ENCODE peak calls at places on chromosomes 16 and 17, in seven cellular contexts. H, C, K, J, V, W and P are unnamed samples.

GRCh38 chr16:66375451-66375850 is 9.0 kb downstream of the CDH5 start:
- DNase-seq in J (no peak), H (no peak), V (no peak), C (no peak), W (no peak), K (no peak), P (no peak)

GRCh38 chr16:9503251-9503986 is 412.0 kb downstream of the HAPSTR1 start:
- DNase-seq in J (no peak), C (no peak), K (no peak), W (no peak), H (no peak), V (no peak), P (no peak)

GRCh38 chr17:42387663-42388380 is 420 bp downstream of the STAT3 start:
- DNase-seq in J (no peak), C (no peak), W (no peak), V (peak; percentile 26), K (no peak), H (no peak), P (peak; percentile 40)

GRCh38 chr17:78707016-78707415 is 75.1 kb downstream of the CYTH1 start:
- DNase-seq in H (peak; percentile 27), V (peak; percentile 45), C (no peak), J (no peak), W (no peak), K (no peak), P (no peak)

GRCh38 chr17:5183410-5183793 is 8.3 kb downstream of the ZNF594 start:
- DNase-seq in V (no peak), K (no peak), H (no peak), J (no peak), C (no peak), W (no peak), P (no peak)

GRCh38 chr17:13044713-13045112 is 26.9 kb upstream of the ELAC2 start:
- DNase-seq in V (peak; percentile 55), W (no peak), J (no peak), H (no peak), K (no peak), C (no peak), P (no peak)

GRCh38 chr17:48043171-48043570 is 5.0 kb upstream of the NFE2L1 start:
- DNase-seq in V (no peak), J (no peak), C (no peak), W (no peak), H (no peak), K (no peak), P (no peak)

GRCh38 chr17:54900457-54901229 is at the start of gene TOM1L1:
- DNase-seq in K (no peak), J (peak; percentile 46), V (peak; percentile 92), C (peak; percentile 56), W (peak; percentile 87), H (peak; percentile 85), P (peak; percentile 83)

GRCh38 chr17:14303343-14304221 is 2.7 kb downstream of the HS3ST3B1 start:
- DNase-seq in K (no peak), J (no peak), C (no peak), V (no peak), W (no peak), H (no peak), P (peak; percentile 18)

GRCh38 chr17:29640413-29640812 is 17.7 kb upstream of the CORO6 start:
- DNase-seq in W (no peak), J (peak; percentile 74), K (no peak), V (no peak), H (no peak), C (no peak), P (no peak)
- TF ChIP-seq RFX5 in W (no peak), J (no peak), K (no peak), V (no peak), H (no peak), C (no peak), P (no peak)

GRCh38 chr17:65572581-65573282 is 11.3 kb upstream of the AXIN2 start:
- DNase-seq in H (no peak), V (no peak), C (peak; percentile 96), W (peak; percentile 68), K (no peak), J (no peak), P (no peak)
- TF ChIP-seq RFX5 in H (no peak), V (no peak), C (no peak), W (no peak), K (no peak), J (no peak), P (no peak)

DNA sequence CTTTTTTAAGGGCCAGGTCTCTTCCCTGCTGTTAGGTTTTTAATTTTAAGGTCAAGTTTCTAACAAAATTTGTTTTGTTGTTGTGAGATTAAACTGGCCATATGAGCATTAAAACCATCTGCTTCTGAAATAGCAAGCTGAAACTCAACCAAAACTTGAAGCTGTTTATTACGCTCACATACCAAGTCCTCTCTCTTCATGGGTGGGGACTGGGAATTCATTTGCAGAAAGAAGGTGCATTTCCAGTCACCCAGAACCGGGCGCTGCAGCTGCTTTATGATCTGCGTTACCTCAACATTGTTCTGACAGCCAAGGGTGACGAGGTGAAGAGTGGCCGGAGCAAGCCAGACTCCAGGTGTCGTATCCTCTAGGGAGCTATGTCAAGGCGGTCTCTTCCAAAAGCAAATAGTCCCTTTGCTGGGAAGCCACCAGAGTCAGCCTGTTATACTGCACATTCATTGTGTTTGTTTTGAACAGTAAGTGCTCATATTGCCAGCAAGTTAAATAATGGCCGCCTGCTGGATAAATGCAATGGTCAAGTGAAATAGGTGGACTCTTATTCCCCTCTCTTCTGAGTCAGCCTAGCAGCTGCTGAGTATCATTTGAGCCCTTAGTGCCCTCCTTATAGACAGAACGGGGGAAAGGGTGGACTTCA is 12.6 kb downstream of the COG1 start:
- DNase-seq in H (no peak), K (no peak), C (no peak), W (peak; percentile 91), V (no peak), J (no peak), P (no peak)
- TF ChIP-seq RFX5 in H (no peak), K (no peak), C (no peak), W (no peak), V (no peak), J (no peak), P (no peak)

GRCh38 chr17:20095366-20096080 is 86.4 kb downstream of the SPECC1 start:
- DNase-seq in K (no peak), W (peak; percentile 43), H (peak; percentile 65), C (peak; percentile 21), V (peak; percentile 80), J (peak; percentile 13), P (peak; percentile 38)
- TF ChIP-seq RFX5 in K (no peak), W (no peak), H (no peak), C (no peak), V (no peak), J (no peak), P (no peak)